ENCODE peak calls at places on chromosome X, in eight cellular contexts. One of them, this sample, is unnamed.

GRCh38 chrX:84047339-84047738 is 140.7 kb downstream of the RPS6KA6 start:
- DNase-seq in K562: no peak
- DNase-seq in heart left ventricle: no peak
- DNase-seq in A549: no peak
- DNase-seq in body of pancreas: no peak
- DNase-seq in adrenal gland: no peak
- DNase-seq in tibial nerve: no peak
- DNase-seq in thyroid gland: no peak
- DNase-seq in this sample: no peak

GRCh38 chrX:127058220-127058619 is 238.7 kb downstream of the PRR32 start:
- DNase-seq in K562: no peak
- DNase-seq in heart left ventricle: no peak
- DNase-seq in A549: no peak
- DNase-seq in body of pancreas: no peak
- DNase-seq in adrenal gland: no peak
- DNase-seq in tibial nerve: no peak
- DNase-seq in thyroid gland: no peak
- DNase-seq in this sample: no peak

GRCh38 chrX:70088281-70088680 is 26.0 kb downstream of the OTUD6A start:
- DNase-seq in K562: no peak
- DNase-seq in heart left ventricle: no peak
- DNase-seq in A549: no peak
- DNase-seq in body of pancreas: no peak
- DNase-seq in adrenal gland: no peak
- DNase-seq in tibial nerve: no peak
- DNase-seq in thyroid gland: no peak
- DNase-seq in this sample: no peak

GRCh38 chrX:50180073-50180940 is 20.5 kb downstream of the AKAP4 start:
- DNase-seq in K562: peak
- DNase-seq in heart left ventricle: no peak
- DNase-seq in A549: peak
- DNase-seq in body of pancreas: no peak
- DNase-seq in adrenal gland: no peak
- DNase-seq in tibial nerve: no peak
- DNase-seq in thyroid gland: no peak
- DNase-seq in this sample: no peak

GRCh38 chrX:39848900-39849299 is 248.9 kb downstream of the BCOR start:
- DNase-seq in K562: no peak
- DNase-seq in heart left ventricle: no peak
- DNase-seq in A549: no peak
- DNase-seq in body of pancreas: no peak
- DNase-seq in adrenal gland: peak
- DNase-seq in tibial nerve: peak
- DNase-seq in thyroid gland: no peak
- DNase-seq in this sample: no peak

GRCh38 chrX:72349190-72349589 is 43.5 kb upstream of the CITED1 start:
- DNase-seq in K562: peak
- DNase-seq in heart left ventricle: no peak
- DNase-seq in A549: no peak
- DNase-seq in body of pancreas: no peak
- DNase-seq in adrenal gland: peak
- DNase-seq in tibial nerve: no peak
- DNase-seq in thyroid gland: no peak
- DNase-seq in this sample: no peak

GRCh38 chrX:142249721-142250120 is 44.6 kb upstream of the MAGEC2 start:
- DNase-seq in K562: no peak
- DNase-seq in heart left ventricle: no peak
- DNase-seq in A549: no peak
- DNase-seq in body of pancreas: no peak
- DNase-seq in adrenal gland: no peak
- DNase-seq in tibial nerve: no peak
- DNase-seq in thyroid gland: no peak
- DNase-seq in this sample: no peak

GRCh38 chrX:29257516-29257915 is 670.3 kb downstream of the IL1RAPL1 start:
- DNase-seq in K562: no peak
- DNase-seq in heart left ventricle: no peak
- DNase-seq in A549: no peak
- DNase-seq in body of pancreas: no peak
- DNase-seq in adrenal gland: no peak
- DNase-seq in tibial nerve: no peak
- DNase-seq in thyroid gland: no peak
- DNase-seq in this sample: no peak

GRCh38 chrX:68941385-68941952 is 112.6 kb downstream of the EFNB1 start:
- DNase-seq in K562: no peak
- DNase-seq in heart left ventricle: no peak
- DNase-seq in A549: no peak
- DNase-seq in body of pancreas: no peak
- DNase-seq in adrenal gland: no peak
- DNase-seq in tibial nerve: no peak
- DNase-seq in thyroid gland: no peak
- DNase-seq in this sample: no peak

GRCh38 chrX:107731831-107732502 is 43.6 kb downstream of the TSC22D3 start:
- DNase-seq in K562: peak
- DNase-seq in heart left ventricle: peak
- DNase-seq in A549: peak
- DNase-seq in body of pancreas: peak
- DNase-seq in adrenal gland: peak
- DNase-seq in tibial nerve: peak
- DNase-seq in thyroid gland: peak
- DNase-seq in this sample: peak

GRCh38 chrX:56343231-56343630 is 111.1 kb downstream of the KLF8 start:
- DNase-seq in K562: no peak
- DNase-seq in heart left ventricle: no peak
- DNase-seq in A549: no peak
- DNase-seq in body of pancreas: no peak
- DNase-seq in adrenal gland: no peak
- DNase-seq in tibial nerve: no peak
- DNase-seq in thyroid gland: peak
- DNase-seq in this sample: no peak

GRCh38 chrX:3526749-3527148 is 180.3 kb upstream of the MXRA5 start:
- DNase-seq in K562: no peak
- DNase-seq in heart left ventricle: no peak
- DNase-seq in A549: no peak
- DNase-seq in body of pancreas: no peak
- DNase-seq in adrenal gland: no peak
- DNase-seq in tibial nerve: no peak
- DNase-seq in thyroid gland: no peak
- DNase-seq in this sample: no peak

GRCh38 chrX:148466292-148466691 is 34.1 kb upstream of the AFF2 start:
- DNase-seq in K562: no peak
- DNase-seq in heart left ventricle: no peak
- DNase-seq in A549: no peak
- DNase-seq in body of pancreas: no peak
- DNase-seq in adrenal gland: no peak
- DNase-seq in tibial nerve: no peak
- DNase-seq in thyroid gland: no peak
- DNase-seq in this sample: no peak

GRCh38 chrX:139204903-139205667 is 325.5 kb upstream of the F9 start:
- DNase-seq in K562: peak
- DNase-seq in heart left ventricle: no peak
- DNase-seq in A549: peak
- DNase-seq in body of pancreas: peak
- DNase-seq in adrenal gland: peak
- DNase-seq in tibial nerve: no peak
- DNase-seq in thyroid gland: peak
- DNase-seq in this sample: peak
- TF ChIP-seq POLR2A in K562: peak
- TF ChIP-seq POLR2A in heart left ventricle: no peak
- TF ChIP-seq POLR2A in A549: no peak
- TF ChIP-seq POLR2A in body of pancreas: peak
- TF ChIP-seq POLR2A in adrenal gland: no peak
- TF ChIP-seq POLR2A in tibial nerve: peak
- TF ChIP-seq POLR2A in thyroid gland: peak
- TF ChIP-seq POLR2A in this sample: no peak

GRCh38 chrX:53288173-53288572 is 6.8 kb upstream of the IQSEC2 start:
- DNase-seq in K562: peak
- DNase-seq in heart left ventricle: peak
- DNase-seq in A549: no peak
- DNase-seq in body of pancreas: peak
- DNase-seq in adrenal gland: peak
- DNase-seq in tibial nerve: no peak
- DNase-seq in thyroid gland: no peak
- DNase-seq in this sample: no peak
- TF ChIP-seq POLR2A in K562: no peak
- TF ChIP-seq POLR2A in heart left ventricle: no peak
- TF ChIP-seq POLR2A in A549: no peak
- TF ChIP-seq POLR2A in body of pancreas: no peak
- TF ChIP-seq POLR2A in adrenal gland: no peak
- TF ChIP-seq POLR2A in tibial nerve: no peak
- TF ChIP-seq POLR2A in thyroid gland: no peak
- TF ChIP-seq POLR2A in this sample: no peak

GRCh38 chrX:134948333-134949241 is 42.2 kb upstream of the SMIM10 start:
- DNase-seq in K562: no peak
- DNase-seq in heart left ventricle: no peak
- DNase-seq in A549: peak
- DNase-seq in body of pancreas: no peak
- DNase-seq in adrenal gland: peak
- DNase-seq in tibial nerve: no peak
- DNase-seq in thyroid gland: no peak
- DNase-seq in this sample: no peak
- TF ChIP-seq POLR2A in K562: no peak
- TF ChIP-seq POLR2A in heart left ventricle: no peak
- TF ChIP-seq POLR2A in A549: no peak
- TF ChIP-seq POLR2A in body of pancreas: no peak
- TF ChIP-seq POLR2A in adrenal gland: no peak
- TF ChIP-seq POLR2A in tibial nerve: no peak
- TF ChIP-seq POLR2A in thyroid gland: no peak
- TF ChIP-seq POLR2A in this sample: no peak

GRCh38 chrX:120334603-120335002 is 23.3 kb upstream of the TMEM255A start:
- DNase-seq in K562: peak
- DNase-seq in heart left ventricle: no peak
- DNase-seq in A549: no peak
- DNase-seq in body of pancreas: no peak
- DNase-seq in adrenal gland: no peak
- DNase-seq in tibial nerve: no peak
- DNase-seq in thyroid gland: no peak
- DNase-seq in this sample: no peak
- TF ChIP-seq POLR2A in K562: no peak
- TF ChIP-seq POLR2A in heart left ventricle: no peak
- TF ChIP-seq POLR2A in A549: no peak
- TF ChIP-seq POLR2A in body of pancreas: no peak
- TF ChIP-seq POLR2A in adrenal gland: no peak
- TF ChIP-seq POLR2A in tibial nerve: no peak
- TF ChIP-seq POLR2A in thyroid gland: no peak
- TF ChIP-seq POLR2A in this sample: no peak

DNA sequence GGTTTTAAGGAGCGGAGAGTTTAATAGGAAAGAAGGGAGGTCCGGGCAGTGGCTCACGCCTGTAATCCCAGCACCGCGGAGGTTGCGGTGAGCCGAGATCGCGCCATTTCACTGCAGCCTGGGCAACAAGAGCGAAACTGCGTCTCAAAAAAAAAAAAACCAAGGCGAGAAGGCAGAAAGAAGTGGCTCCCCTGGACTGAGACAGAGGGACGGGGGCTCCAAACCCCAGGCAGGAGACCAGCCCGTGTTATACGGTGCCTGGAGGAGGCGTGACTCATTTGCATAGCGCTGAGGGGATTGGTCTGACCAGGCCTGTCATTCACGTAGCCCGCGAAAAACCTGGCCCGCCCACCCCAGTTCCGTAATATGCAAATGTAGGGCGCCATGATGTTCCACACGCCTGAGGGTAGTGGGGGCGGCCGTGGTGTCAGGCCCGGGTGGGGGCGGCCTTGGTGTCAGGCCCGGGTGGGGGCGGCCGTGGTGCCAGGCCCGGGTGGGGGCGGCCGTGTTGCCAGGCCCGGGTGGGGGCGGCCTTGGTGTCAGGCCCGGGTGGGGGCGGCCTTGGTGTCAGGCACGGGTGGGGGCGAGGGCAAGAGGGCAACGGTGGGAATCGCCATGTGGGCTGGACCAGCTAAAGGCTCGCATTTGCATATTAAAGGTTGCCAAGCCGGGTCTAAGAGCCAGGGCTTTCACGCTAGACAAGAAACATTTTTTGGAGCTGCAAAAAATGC is 2.1 kb downstream of the PLCXD1 start:
- DNase-seq in K562: peak
- DNase-seq in heart left ventricle: peak
- DNase-seq in A549: peak
- DNase-seq in body of pancreas: peak
- DNase-seq in adrenal gland: peak
- DNase-seq in tibial nerve: peak
- DNase-seq in thyroid gland: peak
- DNase-seq in this sample: peak
- TF ChIP-seq POLR2A in K562: peak
- TF ChIP-seq POLR2A in heart left ventricle: no peak
- TF ChIP-seq POLR2A in A549: peak
- TF ChIP-seq POLR2A in body of pancreas: no peak
- TF ChIP-seq POLR2A in adrenal gland: no peak
- TF ChIP-seq POLR2A in tibial nerve: no peak
- TF ChIP-seq POLR2A in thyroid gland: no peak
- TF ChIP-seq POLR2A in this sample: no peak

GRCh38 chrX:7147978-7148824 is at the start of gene PUDP:
- DNase-seq in K562: peak
- DNase-seq in heart left ventricle: peak
- DNase-seq in A549: peak
- DNase-seq in body of pancreas: peak
- DNase-seq in adrenal gland: peak
- DNase-seq in tibial nerve: peak
- DNase-seq in thyroid gland: peak
- DNase-seq in this sample: peak
- TF ChIP-seq POLR2A in K562: peak
- TF ChIP-seq POLR2A in heart left ventricle: no peak
- TF ChIP-seq POLR2A in A549: peak
- TF ChIP-seq POLR2A in body of pancreas: peak
- TF ChIP-seq POLR2A in adrenal gland: peak
- TF ChIP-seq POLR2A in tibial nerve: peak
- TF ChIP-seq POLR2A in thyroid gland: peak
- TF ChIP-seq POLR2A in this sample: no peak

DNA sequence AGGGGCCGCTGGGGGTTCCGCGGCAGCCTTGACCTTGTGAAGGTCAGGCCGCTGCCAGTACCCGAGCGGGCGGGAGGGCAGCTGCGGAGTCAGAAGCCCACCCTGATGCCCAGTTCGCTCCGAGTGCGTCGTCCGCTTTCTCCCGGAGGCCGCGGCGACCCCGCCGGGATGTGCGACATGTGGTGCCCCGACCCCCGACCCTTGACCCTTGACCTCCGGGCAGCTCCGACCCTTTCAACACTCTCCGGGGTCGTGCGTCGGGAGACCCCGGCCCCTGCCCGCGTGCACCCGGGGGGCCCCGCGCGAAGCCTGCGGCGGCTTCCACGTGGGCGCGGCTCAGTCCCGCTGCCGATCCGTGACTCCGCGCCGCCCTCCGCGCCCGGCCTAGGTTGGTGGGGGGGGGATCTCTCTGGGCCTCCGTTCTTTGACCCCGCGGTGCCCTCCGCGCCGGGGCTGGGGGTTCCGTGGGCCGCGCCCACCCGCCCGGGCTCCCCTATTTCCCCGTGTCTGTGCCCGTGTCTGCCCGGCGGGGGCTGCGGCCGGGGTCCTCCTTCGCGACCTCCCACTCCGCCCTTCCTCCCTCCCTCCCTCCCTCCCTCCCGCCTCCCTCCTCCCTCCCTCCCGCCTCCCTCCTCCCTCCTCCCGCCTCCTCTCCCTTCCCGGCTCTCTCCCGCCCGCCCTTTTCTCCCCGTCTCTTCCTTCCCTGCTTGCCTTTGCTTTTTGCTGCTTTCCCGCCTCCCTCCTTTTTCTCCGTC is 640 bp upstream of the SLC25A6 start:
- DNase-seq in K562: peak
- DNase-seq in heart left ventricle: no peak
- DNase-seq in A549: peak
- DNase-seq in body of pancreas: peak
- DNase-seq in adrenal gland: peak
- DNase-seq in tibial nerve: peak
- DNase-seq in thyroid gland: peak
- DNase-seq in this sample: peak
- TF ChIP-seq POLR2A in K562: no peak
- TF ChIP-seq POLR2A in heart left ventricle: no peak
- TF ChIP-seq POLR2A in A549: no peak
- TF ChIP-seq POLR2A in body of pancreas: no peak
- TF ChIP-seq POLR2A in adrenal gland: no peak
- TF ChIP-seq POLR2A in tibial nerve: peak
- TF ChIP-seq POLR2A in thyroid gland: peak
- TF ChIP-seq POLR2A in this sample: no peak

This sample was measured in lower leg skin.